ENCODE peak calls at places on chromosomes 13 and 19, in four cellular contexts. L is Peyer's patch; K is CD4-positive, CD25-positive, alpha-beta regulatory T cell; J is tibial nerve. G is an unnamed sample.

GRCh38 chr13:108315273-108315672 is 45.8 kb downstream of the TNFSF13B start:
- DNase-seq in L (no peak), K (no peak), J (no peak), G (no peak)

GRCh38 chr13:40149611-40150283 is 494.3 kb downstream of the COG6 start:
- DNase-seq in L (no peak), K (no peak), J (peak), G (no peak)

GRCh38 chr19:45641274-45642105 is 2.3 kb upstream of the EML2 start:
- DNase-seq in L (peak), K (peak), J (peak), G (peak)

GRCh38 chr19:926595-927043 is 784 bp downstream of the ARID3A start:
- DNase-seq in L (peak), K (no peak), J (peak), G (no peak)

GRCh38 chr19:389246-389934 is 19.6 kb downstream of the C2CD4C start:
- DNase-seq in L (no peak), K (no peak), J (no peak), G (no peak)

GRCh38 chr19:20423381-20424207 is 142.0 kb downstream of the ZNF737 start:
- DNase-seq in L (peak), K (peak), J (peak), G (peak)

GRCh38 chr19:14632286-14632685 is 42.4 kb downstream of the ADGRE3 start:
- DNase-seq in L (no peak), K (no peak), J (no peak), G (no peak)

GRCh38 chr13:90105276-90105675 is 1242.2 kb upstream of the MIR17HG start:
- DNase-seq in L (no peak), K (no peak), J (no peak), G (no peak)

GRCh38 chr13:43880451-43880850 is 747 bp downstream of the LACC1 start:
- DNase-seq in L (no peak), K (no peak), J (no peak), G (no peak)

GRCh38 chr13:46354143-46355087 is 32.6 kb downstream of the RUBCNL start:
- DNase-seq in L (no peak), K (no peak), J (no peak), G (no peak)

GRCh38 chr13:42992585-42993122 is 613 bp upstream of the EPSTI1 start:
- DNase-seq in L (no peak), K (peak), J (no peak), G (no peak)

GRCh38 chr13:22789027-22789593 is 391.7 kb upstream of the SGCG start:
- DNase-seq in L (no peak), K (no peak), J (no peak), G (no peak)

GRCh38 chr19:29107831-29108230 is 105.1 kb downstream of the UQCRFS1 start:
- DNase-seq in L (no peak), K (no peak), J (no peak), G (no peak)

GRCh38 chr19:44869728-44870470 is 21.2 kb upstream of the TOMM40 start:
- DNase-seq in L (peak), K (no peak), J (peak), G (no peak)

GRCh38 chr13:44305845-44306244 is 67.8 kb upstream of the SERP2 start:
- DNase-seq in L (no peak), K (no peak), J (no peak), G (peak)

GRCh38 chr13:97313481-97313880 is 91.3 kb downstream of the MBNL2 start:
- DNase-seq in L (no peak), K (no peak), J (no peak), G (no peak)

GRCh38 chr19:51107406-51108065 is 673 bp downstream of the CTU1 start:
- DNase-seq in L (no peak), K (no peak), J (peak), G (no peak)

GRCh38 chr13:40984670-40985366 is 34.3 kb downstream of the ELF1 start:
- DNase-seq in L (no peak), K (peak), J (no peak), G (no peak)

GRCh38 chr13:91767681-91768080 is 369.3 kb downstream of the GPC5 start:
- DNase-seq in L (no peak), K (no peak), J (no peak), G (no peak)

GRCh38 chr13:39048806-39049205 is 10.6 kb downstream of the NHLRC3 start:
- DNase-seq in L (no peak), K (no peak), J (no peak), G (no peak)

GRCh38 chr19:53102186-53102585 is 1.0 kb downstream of the ZNF160 start:
- DNase-seq in L (no peak), K (no peak), J (no peak), G (no peak)

GRCh38 chr13:34547929-34548328 is 394.1 kb upstream of the NBEA start:
- DNase-seq in L (no peak), K (no peak), J (no peak), G (no peak)

GRCh38 chr13:93226623-93227279 is at the start of gene GPC6:
- DNase-seq in L (no peak), K (no peak), J (peak), G (no peak)

GRCh38 chr13:42807236-42807635 is 25.9 kb downstream of the FAM216B start:
- DNase-seq in L (no peak), K (no peak), J (no peak), G (no peak)

GRCh38 chr19:1248454-1249297 is at the start of gene MIDN:
- DNase-seq in L (peak), K (peak), J (peak), G (no peak)

DNA sequence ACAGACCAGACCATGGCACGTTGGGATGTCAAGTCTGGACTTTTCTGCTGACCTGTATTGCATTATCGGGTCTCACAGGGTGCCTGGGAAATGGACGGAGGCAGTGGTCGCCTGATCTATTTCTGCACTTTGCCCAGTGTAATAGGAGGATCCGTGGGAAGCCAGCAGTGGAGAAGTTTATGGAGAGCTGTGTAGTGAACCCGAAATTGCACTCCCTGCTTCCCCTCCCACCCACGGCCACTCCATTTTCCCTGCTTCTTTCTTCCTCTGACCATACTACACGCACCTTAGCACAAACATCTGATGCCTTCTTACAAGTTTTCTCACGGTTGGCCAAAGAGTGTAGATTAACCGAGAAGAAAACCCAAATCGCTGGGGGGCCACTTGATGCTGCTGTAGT is 16.9 kb downstream of the EFNB2 start:
- DNase-seq in L (no peak), K (no peak), J (no peak), G (no peak)
- H3K27ac ChIP-seq in L (no peak), K (no peak), J (no peak), G (no peak)

DNA sequence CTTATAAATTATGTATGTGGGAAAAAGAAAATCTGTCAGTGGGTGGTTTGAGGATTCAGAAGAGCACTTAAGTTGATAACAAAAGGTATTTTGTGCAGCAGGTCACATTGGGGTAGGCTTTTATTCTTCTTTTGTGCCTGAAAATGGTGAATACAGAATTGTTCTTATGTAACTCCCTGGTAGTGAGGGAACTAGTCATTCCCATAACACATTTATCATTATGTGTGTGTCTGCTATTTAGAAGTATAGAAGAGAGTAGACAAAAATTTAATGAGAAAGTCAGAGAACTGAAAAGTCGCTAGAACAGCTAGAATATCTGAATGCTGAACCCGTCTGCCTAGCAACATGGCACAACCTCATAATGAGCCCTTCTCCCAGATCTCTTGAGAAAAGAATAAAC is 111.7 kb upstream of the EDNRB start:
- DNase-seq in L (no peak), K (no peak), J (no peak), G (no peak)
- H3K4me3 ChIP-seq in L (no peak), K (no peak), J (no peak), G (no peak)

DNA sequence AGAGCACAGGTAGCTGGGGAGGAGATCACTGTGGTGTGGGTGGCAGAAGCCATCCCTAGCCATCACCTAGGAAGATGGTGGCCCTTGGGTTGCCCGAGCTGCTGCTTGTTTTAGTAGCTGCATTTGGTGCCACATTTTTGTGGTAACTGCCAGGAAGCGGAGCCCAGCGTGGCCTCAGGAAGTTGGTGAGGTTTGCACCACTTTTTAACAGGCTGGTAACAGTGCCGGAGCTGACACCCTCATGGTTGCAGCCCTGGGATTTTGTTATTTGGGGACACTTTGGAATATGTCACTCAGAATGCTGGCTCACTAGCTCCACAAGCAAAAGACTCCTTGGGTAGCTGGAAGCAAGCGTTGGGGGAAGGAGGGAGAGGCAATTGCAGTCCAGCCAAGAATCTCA is 22.1 kb downstream of the ACTN4 start:
- DNase-seq in L (peak), K (peak), J (no peak), G (no peak)
- H3K27ac ChIP-seq in L (peak), K (peak), J (peak), G (peak)

GRCh38 chr19:4733755-4734345 is 10.2 kb upstream of the DPP9 start:
- DNase-seq in L (no peak), K (no peak), J (no peak), G (no peak)

GRCh38 chr19:4730740-4731171 is 7.1 kb upstream of the DPP9 start:
- DNase-seq in L (peak), K (peak), J (no peak), G (no peak)

GRCh38 chr19:4737955-4738580 is 14.4 kb upstream of the DPP9 start:
- DNase-seq in L (no peak), K (no peak), J (no peak), G (no peak)

GRCh38 chr19:4732680-4733114 is 9.1 kb upstream of the DPP9 start:
- DNase-seq in L (peak), K (peak), J (no peak), G (no peak)
- H3K4me3 ChIP-seq in L (no peak), K (no peak), J (no peak), G (no peak)

DNA sequence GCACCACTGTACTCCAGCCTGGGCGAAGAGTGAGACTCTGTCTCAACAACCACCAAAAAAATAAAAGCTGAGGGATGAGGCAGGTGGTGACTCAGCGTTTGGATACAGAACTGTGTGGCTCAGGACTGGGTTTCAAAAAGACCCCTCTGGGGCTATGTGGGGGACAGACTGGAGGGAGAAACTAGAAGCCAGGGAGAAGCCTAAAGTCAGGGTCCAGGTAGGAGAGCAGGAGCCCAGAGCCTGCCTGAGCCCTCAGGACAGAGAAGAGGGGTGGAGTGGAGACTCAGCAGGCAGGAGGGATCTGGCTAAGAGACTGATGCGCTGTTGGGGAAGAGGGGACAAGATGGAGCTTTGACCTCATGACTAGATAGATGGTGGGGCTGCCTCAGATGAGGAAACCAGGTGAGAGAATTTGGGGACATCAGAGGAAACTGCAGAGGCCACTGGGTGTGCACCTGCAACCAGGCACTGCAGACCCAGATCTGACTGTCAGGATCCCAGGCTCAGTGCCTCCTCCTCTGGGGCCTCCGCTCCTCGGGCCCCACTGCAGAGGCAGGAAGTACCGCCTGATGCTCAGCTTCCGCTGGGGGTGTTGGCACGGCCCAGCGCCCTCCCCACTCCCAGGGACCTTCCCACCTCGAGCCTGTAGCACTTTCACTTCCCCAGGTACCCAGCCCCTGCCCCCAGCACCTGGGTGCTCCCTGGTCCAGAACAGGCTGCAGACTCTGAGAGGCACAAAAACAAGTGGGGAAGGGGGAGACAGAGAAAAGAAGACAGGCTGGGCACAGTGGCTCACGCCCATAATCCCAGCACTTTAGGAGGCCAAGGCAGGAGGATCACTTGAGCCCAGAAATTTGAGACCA is 1.5 kb upstream of the CD37 start:
- DNase-seq in L (peak), K (peak), J (no peak), G (peak)
- H3K27ac ChIP-seq in L (peak), K (peak), J (no peak), G (no peak)

DNA sequence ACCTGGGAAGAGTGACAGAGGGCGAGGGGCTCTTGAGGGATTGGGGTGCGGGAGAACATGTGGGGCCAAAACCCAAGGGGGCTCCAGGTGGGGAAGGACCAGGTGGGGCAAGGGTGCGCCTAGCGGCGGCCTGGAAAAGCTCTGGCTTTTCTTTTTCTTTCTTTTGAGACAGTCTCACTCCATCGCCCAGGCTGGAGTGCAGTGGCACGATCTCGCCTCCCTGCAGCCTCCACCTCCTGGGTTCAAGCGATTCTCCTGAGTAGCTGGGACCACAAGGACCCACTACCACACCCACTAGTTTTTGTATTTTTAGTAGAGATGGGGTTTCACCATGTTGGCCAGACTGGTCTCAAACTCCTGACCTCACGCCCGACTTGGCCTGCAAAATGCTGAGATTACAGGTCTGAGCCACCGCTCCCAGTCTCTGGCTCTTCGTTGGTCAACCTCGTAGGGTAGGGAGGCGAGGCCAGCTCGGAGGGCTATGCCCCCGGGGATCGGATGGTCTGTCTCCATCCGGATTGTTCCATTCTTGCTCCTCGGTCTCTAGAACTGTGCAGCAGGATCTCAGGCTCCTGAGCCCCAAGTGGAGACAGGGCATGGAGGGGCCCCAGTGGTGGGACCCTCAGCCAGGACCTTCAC is 3.7 kb downstream of the GADD45B start:
- DNase-seq in L (no peak), K (no peak), J (no peak), G (no peak)
- H3K4me3 ChIP-seq in L (peak), K (no peak), J (peak), G (peak)

G was measured in coronary artery.